ENCODE peak calls at places on chromosomes 16 and 17, in nine cellular contexts. Q, M, E, O, V, Y, F, I and R are unnamed samples.

GRCh38 chr17:41695134-41695661 is 6.5 kb downstream of the EIF1 start:
- DNase-seq in M (no peak), Y (no peak), E (no peak), V (no peak), I (no peak), F (no peak), Q (no peak), O (no peak), R (no peak)

GRCh38 chr17:45016823-45017222 is 34.6 kb downstream of the DCAKD start:
- DNase-seq in Q (peak), M (peak), O (no peak), I (no peak), E (no peak), Y (no peak), F (no peak), V (no peak), R (no peak)

GRCh38 chr17:56793506-56793905 is 40.2 kb downstream of the C17orf67 start:
- DNase-seq in O (no peak), M (no peak), F (no peak), Q (no peak), V (no peak), I (no peak), E (no peak), Y (no peak), R (no peak)

GRCh38 chr16:30896203-30896889 is at the start of gene CTF1:
- DNase-seq in M (peak), O (no peak), Q (peak), V (peak), Y (peak), E (peak), I (peak), F (peak), R (peak)

GRCh38 chr16:53924311-53924860 is 220.4 kb downstream of the FTO start:
- DNase-seq in I (no peak), V (no peak), E (no peak), Y (no peak), F (no peak), Q (no peak), M (no peak), O (no peak), R (no peak)

GRCh38 chr16:85673529-85674417 is 15.0 kb downstream of the GINS2 start:
- DNase-seq in V (peak), Q (peak), M (no peak), F (peak), O (no peak), Y (peak), E (no peak), I (peak), R (no peak)

GRCh38 chr17:69733171-69734014 is 318.9 kb downstream of the MAP2K6 start:
- DNase-seq in O (no peak), M (peak), E (no peak), F (no peak), I (no peak), V (peak), Q (peak), Y (peak), R (no peak)

GRCh38 chr17:45688353-45688752 is 95.8 kb upstream of the CRHR1 start:
- DNase-seq in V (no peak), I (no peak), Q (no peak), E (peak), O (no peak), Y (no peak), M (no peak), F (no peak), R (no peak)

GRCh38 chr17:67420994-67421393 is 43.9 kb downstream of the PITPNC1 start:
- DNase-seq in Q (no peak), V (peak), Y (no peak), O (no peak), M (no peak), F (no peak), E (no peak), I (no peak), R (no peak)

GRCh38 chr17:67427410-67427809 is 50.3 kb downstream of the PITPNC1 start:
- DNase-seq in E (no peak), O (no peak), Y (no peak), I (no peak), M (no peak), Q (no peak), V (no peak), F (no peak), R (no peak)

GRCh38 chr17:67422887-67423286 is 45.8 kb downstream of the PITPNC1 start:
- DNase-seq in V (peak), F (no peak), Y (peak), Q (no peak), M (no peak), E (no peak), I (peak), O (no peak), R (peak)

GRCh38 chr17:67421869-67422273 is 44.8 kb downstream of the PITPNC1 start:
- DNase-seq in Y (peak), I (no peak), V (peak), Q (peak), F (no peak), M (no peak), E (no peak), O (peak), R (peak)

GRCh38 chr17:67425571-67426160 is 48.6 kb downstream of the PITPNC1 start:
- DNase-seq in M (no peak), I (no peak), Q (no peak), V (no peak), Y (no peak), O (no peak), E (no peak), F (no peak), R (no peak)
- H3K4me3 ChIP-seq in M (no peak), I (no peak), Q (no peak), V (no peak), Y (no peak), O (no peak), E (no peak), F (no peak), R (no peak)

DNA sequence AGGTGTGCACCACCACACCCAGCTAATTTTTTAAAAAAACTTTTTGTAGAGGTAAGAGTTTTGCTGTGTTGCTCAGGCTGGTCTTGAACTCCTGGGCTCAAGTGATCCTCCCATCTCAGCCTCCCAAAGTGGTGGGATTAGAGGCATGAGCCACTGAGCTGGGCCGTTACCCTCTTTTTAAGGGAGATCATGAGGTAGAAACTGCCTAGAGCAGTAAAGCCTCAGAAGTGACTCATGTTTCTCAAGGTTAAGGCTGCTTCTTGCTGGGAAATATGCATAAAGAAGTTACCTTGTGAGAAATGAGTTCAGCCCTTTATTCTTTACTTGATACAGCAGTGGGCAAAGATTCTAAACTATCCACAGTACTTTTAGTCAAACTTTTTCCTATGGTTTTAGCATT is 38.2 kb downstream of the GRB2 start:
- DNase-seq in M (no peak), O (no peak), I (no peak), Y (no peak), Q (peak), E (no peak), V (peak), F (no peak), R (no peak)
- H3K27ac ChIP-seq in M (no peak), O (no peak), I (no peak), Y (no peak), Q (no peak), E (no peak), V (no peak), F (no peak), R (no peak)

DNA sequence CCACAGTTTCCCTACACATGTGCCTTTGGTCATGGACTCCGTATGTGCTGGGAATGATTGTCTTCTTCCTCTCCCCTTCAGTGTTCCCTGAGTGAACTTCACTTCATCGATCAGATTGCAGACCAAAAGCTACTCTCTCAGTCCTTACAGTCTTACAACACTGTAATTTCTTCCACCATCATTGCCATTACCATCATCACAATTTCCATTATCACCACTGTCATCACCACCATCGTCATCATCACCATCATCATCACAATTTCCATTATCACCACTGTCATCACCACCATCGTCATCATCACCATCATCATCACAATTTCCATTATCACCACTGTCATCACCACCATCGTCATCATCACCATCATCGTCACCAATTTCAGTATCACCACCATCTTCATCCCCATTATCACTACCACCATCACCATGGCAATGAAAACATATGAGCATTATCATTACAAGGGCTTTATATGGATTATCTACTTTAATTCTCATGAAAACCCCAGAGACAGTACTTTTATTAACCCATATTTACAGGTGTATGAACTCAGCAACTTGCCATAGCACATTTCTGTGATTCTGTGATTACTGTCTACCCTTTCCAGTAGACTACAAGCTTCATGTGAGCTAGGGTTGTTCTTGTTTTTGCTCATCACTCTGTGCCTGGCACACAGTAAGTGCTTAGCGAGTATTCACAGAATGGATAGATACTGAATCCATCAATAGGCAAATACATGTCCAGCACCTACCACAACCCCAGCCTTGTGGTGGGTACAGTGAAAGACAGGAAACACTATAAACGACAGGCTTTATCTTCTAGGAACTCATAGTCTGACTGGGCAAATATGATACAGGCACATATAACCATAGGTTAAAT is 327.0 kb downstream of the XYLT1 start:
- DNase-seq in Y (no peak), O (no peak), V (no peak), F (no peak), E (no peak), Q (no peak), I (no peak), M (no peak), R (no peak)
- H3K4me3 ChIP-seq in Y (no peak), O (no peak), V (no peak), F (no peak), E (no peak), Q (no peak), I (no peak), M (no peak), R (no peak)

GRCh38 chr16:81526199-81526598 is 81.6 kb downstream of the CMIP start:
- DNase-seq in F (no peak), E (no peak), Y (no peak), V (peak), M (no peak), O (no peak), I (no peak), Q (peak), R (no peak)

GRCh38 chr16:81522141-81522701 is 77.6 kb downstream of the CMIP start:
- DNase-seq in V (no peak), F (no peak), E (no peak), M (peak), I (no peak), O (peak), Q (no peak), Y (no peak), R (no peak)

GRCh38 chr16:81523387-81524115 is 78.9 kb downstream of the CMIP start:
- DNase-seq in V (peak), Q (peak), F (peak), E (no peak), M (no peak), I (no peak), Y (no peak), O (no peak), R (no peak)

GRCh38 chr16:81526935-81527334 is 82.3 kb downstream of the CMIP start:
- DNase-seq in M (no peak), Y (no peak), V (peak), I (no peak), O (no peak), F (no peak), Q (peak), E (no peak), R (no peak)

DNA sequence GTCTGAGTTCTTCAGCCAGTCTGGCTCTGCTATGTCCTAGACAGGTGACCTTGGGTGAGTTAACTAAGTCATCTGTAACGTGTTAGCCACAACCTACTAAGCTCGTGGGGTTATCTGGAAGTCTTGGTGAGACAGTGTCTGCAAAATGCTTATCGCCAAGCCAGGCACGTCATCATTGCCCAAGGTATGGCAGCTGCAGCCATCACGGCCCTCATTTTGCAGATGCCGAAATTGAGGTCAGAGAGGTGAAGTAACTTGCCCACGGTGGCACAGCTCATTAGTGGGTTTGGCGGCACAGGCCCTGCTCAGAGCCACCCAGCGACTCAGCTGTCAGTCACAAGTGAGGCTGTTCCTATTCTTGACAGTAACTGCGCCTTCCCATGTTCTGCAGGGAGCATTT is 79.8 kb downstream of the CMIP start:
- DNase-seq in M (no peak), V (peak), E (no peak), F (no peak), Y (no peak), I (no peak), Q (no peak), O (peak), R (no peak)
- H3K27ac ChIP-seq in M (no peak), V (no peak), E (no peak), F (no peak), Y (no peak), I (no peak), Q (no peak), O (peak), R (no peak)

DNA sequence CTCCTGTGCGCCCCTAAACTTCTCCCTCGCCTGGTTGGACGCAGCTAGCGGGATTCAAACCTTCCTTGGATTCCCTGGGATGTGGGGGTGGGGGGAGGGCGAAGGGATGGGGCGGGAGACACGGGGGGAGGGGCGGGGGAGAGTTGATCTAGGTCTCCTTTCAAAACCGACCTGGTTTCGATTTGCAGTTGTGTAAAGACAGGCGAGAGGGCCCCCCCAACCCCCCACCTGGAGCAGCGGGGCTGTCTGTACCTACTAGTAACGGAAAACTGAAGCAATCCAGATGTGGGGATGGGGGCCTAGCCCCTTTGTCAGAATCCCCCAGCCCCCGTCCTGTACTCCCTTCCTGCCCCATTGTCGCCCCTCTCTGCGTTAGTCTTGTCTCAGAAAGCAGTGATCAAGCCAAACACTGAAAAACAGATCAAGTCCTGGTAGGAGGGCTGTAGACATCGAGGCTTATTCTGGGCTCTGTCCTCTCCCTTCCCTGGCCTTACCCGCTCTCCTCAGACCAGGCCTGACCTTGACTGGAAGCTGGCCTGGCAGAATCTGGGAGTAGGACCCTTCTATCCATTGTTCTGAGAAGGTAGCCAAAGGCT is 902 bp downstream of the DLX4 start:
- DNase-seq in Y (no peak), I (no peak), V (no peak), O (no peak), Q (no peak), M (no peak), E (no peak), F (no peak), R (no peak)
- H3K4me3 ChIP-seq in Y (peak), I (no peak), V (no peak), O (peak), Q (no peak), M (no peak), E (no peak), F (peak), R (peak)

GRCh38 chr16:24781256-24781655 is 51.8 kb downstream of the TNRC6A start:
- DNase-seq in O (no peak), Q (no peak), M (no peak), V (no peak), E (no peak), F (no peak), Y (no peak), I (no peak), R (no peak)

GRCh38 chr16:24778676-24779075 is 49.2 kb downstream of the TNRC6A start:
- DNase-seq in Y (no peak), F (no peak), I (no peak), E (no peak), V (peak), Q (peak), O (no peak), M (no peak), R (no peak)

GRCh38 chr16:24789881-24790280 is 55.9 kb upstream of the SLC5A11 start:
- DNase-seq in I (no peak), O (no peak), E (no peak), F (no peak), Y (no peak), V (no peak), Q (no peak), M (no peak), R (no peak)

DNA sequence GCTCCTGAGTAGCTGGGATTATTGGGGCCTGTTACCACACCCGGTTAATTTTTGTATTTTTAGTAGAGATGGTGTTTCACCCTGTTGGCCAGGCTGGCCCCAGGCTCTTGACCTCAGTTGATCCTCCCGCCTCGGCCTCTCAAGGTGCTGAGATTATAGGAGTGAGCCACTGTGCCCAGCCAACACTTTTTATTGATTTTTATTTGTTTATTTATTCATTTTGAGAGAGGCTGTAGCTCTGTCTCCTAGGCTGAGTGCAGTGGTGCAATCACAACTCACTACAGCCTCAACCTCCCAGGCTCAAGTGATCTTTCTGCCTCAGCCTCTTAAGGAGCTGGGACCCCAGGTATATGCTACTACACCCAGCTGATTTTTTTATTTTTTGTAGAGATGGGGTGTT is 54.7 kb downstream of the TNRC6A start:
- DNase-seq in M (no peak), O (no peak), V (no peak), Q (no peak), I (no peak), E (no peak), F (no peak), Y (no peak), R (no peak)
- H3K27ac ChIP-seq in M (no peak), O (no peak), V (no peak), Q (no peak), I (no peak), E (no peak), F (no peak), Y (no peak), R (no peak)